ENCODE peak calls at places on chromosome 9, in eight cellular contexts. C is substantia nigra; M is upper lobe of right lung; G is K562; O is aorta; E is CD8-positive, alpha-beta memory T cell; H is A549; V is spleen. Y is an unnamed sample.

GRCh38 chr9:92151691-92152393 is 36.6 kb upstream of the SPTLC1 start:
- DNase-seq in C (peak; percentile 67), G (no peak), H (no peak), E (no peak), V (no peak), M (no peak), O (no peak), Y (peak; percentile 36)

GRCh38 chr9:70079364-70080103 is 35.9 kb downstream of the MAMDC2 start:
- DNase-seq in C (no peak), M (no peak), E (no peak), O (no peak), V (no peak), H (no peak), G (no peak), Y (no peak)

GRCh38 chr9:86921141-86921868 is 26.0 kb downstream of the GAS1 start:
- DNase-seq in C (no peak), V (no peak), G (no peak), O (no peak), M (no peak), E (no peak), H (no peak), Y (no peak)

GRCh38 chr9:35520404-35520790 is 30.5 kb downstream of the RUSC2 start:
- DNase-seq in O (no peak), V (no peak), M (no peak), G (no peak), E (no peak), H (no peak), C (no peak), Y (no peak)

GRCh38 chr9:1979815-1980367 is 35.3 kb upstream of the SMARCA2 start:
- DNase-seq in C (no peak), V (no peak), O (no peak), H (no peak), E (no peak), M (no peak), G (no peak), Y (peak; percentile 79)

GRCh38 chr9:124661184-124661755 is 109.8 kb downstream of the NR6A1 start:
- DNase-seq in M (no peak), H (no peak), O (no peak), G (no peak), V (no peak), C (peak; percentile 13), E (no peak), Y (no peak)

GRCh38 chr9:93143830-93144530 is 9.9 kb upstream of the NINJ1 start:
- DNase-seq in H (no peak), C (peak; percentile 88), G (no peak), V (peak; percentile 83), M (no peak), E (peak; percentile 81), O (peak; percentile 58), Y (no peak)

GRCh38 chr9:3246231-3246630 is 279.6 kb downstream of the RFX3 start:
- DNase-seq in H (no peak), V (no peak), O (no peak), M (no peak), E (no peak), G (no peak), C (no peak), Y (no peak)

GRCh38 chr9:38761334-38761733 is 41.4 kb upstream of the FAM240B start:
- DNase-seq in V (no peak), E (no peak), H (no peak), G (no peak), C (no peak), O (no peak), M (no peak), Y (no peak)

GRCh38 chr9:85521331-85522197 is 220.2 kb downstream of the AGTPBP1 start:
- DNase-seq in C (peak; percentile 71), V (no peak), G (no peak), M (no peak), O (no peak), E (no peak), H (no peak), Y (no peak)

GRCh38 chr9:16386579-16387077 is 483.8 kb downstream of the BNC2 start:
- DNase-seq in G (no peak), E (no peak), V (no peak), M (no peak), O (no peak), H (peak; percentile 19), C (no peak), Y (no peak)

GRCh38 chr9:71760901-71761300 is 7.4 kb downstream of the CEMIP2 start:
- DNase-seq in H (peak; percentile 49), C (no peak), V (no peak), G (no peak), O (no peak), E (no peak), M (no peak), Y (peak; percentile 38)

GRCh38 chr9:33329996-33330395 is 39.7 kb downstream of the NFX1 start:
- DNase-seq in E (no peak), G (no peak), O (no peak), C (no peak), V (no peak), H (peak; percentile 74), M (no peak), Y (no peak)

GRCh38 chr9:77851862-77852602 is 179.6 kb downstream of the GNAQ start:
- DNase-seq in M (no peak), C (no peak), E (no peak), G (no peak), V (no peak), H (no peak), O (no peak), Y (no peak)

GRCh38 chr9:77847626-77848025 is 184.0 kb downstream of the GNAQ start:
- DNase-seq in O (no peak), V (no peak), E (no peak), G (no peak), H (no peak), M (no peak), C (no peak), Y (no peak)

GRCh38 chr9:77846957-77847574 is 184.5 kb downstream of the GNAQ start:
- DNase-seq in V (no peak), O (peak; percentile 66), C (no peak), E (no peak), G (no peak), M (no peak), H (no peak), Y (no peak)

GRCh38 chr9:77848897-77849296 is 182.7 kb downstream of the GNAQ start:
- DNase-seq in G (no peak), C (peak; percentile 55), E (no peak), O (peak; percentile 79), V (no peak), M (no peak), H (peak; percentile 39), Y (peak; percentile 89)

DNA sequence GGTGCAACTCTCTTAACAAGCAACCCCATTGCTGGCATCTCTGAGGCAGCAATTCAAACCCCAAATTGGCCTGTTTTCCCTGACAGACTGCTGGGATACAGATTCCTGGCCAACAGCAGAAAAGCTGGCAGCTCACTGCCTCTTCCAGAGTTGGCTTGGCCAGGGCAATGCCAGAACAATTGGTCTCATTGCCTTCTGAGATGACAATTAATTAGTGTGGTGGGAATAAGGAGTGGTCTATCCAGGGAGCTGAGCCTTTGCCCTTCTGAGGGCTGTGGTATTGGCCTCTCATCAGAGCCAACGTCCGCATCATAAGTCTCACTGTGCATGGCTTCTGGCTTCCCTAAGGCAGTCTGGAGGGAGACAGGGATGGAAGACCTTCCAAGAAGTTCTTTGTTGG is 183.2 kb downstream of the GNAQ start:
- DNase-seq in O (no peak), C (peak; percentile 12), V (no peak), H (no peak), E (no peak), M (no peak), G (no peak), Y (no peak)
- H3K27ac ChIP-seq in O (peak overlapping the region; percentile 78), C (peak overlapping the region; percentile 52), V (peak overlapping the region; percentile 49), H (peak overlapping the region; percentile 1), E (no peak overlapping the region), M (peak overlapping the region; percentile 45), G (no peak overlapping the region), Y (no peak overlapping the region)

GRCh38 chr9:96344458-96345180 is 38.9 kb downstream of the SLC35D2 start:
- DNase-seq in C (peak; percentile 39), M (no peak), H (peak; percentile 90), O (no peak), V (no peak), G (peak; percentile 75), E (no peak), Y (peak; percentile 2)

GRCh38 chr9:96342553-96343245 is 40.7 kb upstream of the HSD17B3 start:
- DNase-seq in G (no peak), E (no peak), M (no peak), O (no peak), V (peak; percentile 49), C (no peak), H (no peak), Y (no peak)

GRCh38 chr9:96348261-96348660 is 35.2 kb downstream of the SLC35D2 start:
- DNase-seq in C (no peak), E (no peak), G (no peak), V (no peak), M (no peak), O (no peak), H (no peak), Y (no peak)

GRCh38 chr9:96340707-96341106 is 38.7 kb upstream of the HSD17B3 start:
- DNase-seq in G (no peak), V (no peak), E (no peak), H (no peak), C (no peak), O (no peak), M (no peak), Y (no peak)

GRCh38 chr9:96345551-96345950 is 38.0 kb downstream of the SLC35D2 start:
- DNase-seq in G (no peak), H (no peak), C (no peak), O (no peak), E (no peak), M (no peak), V (no peak), Y (no peak)
- H3K27ac ChIP-seq in G (no peak overlapping the region), H (peak overlapping the region; percentile 78), C (peak overlapping the region; percentile 63), O (no peak overlapping the region), E (no peak overlapping the region), M (no peak overlapping the region), V (no peak overlapping the region), Y (no peak overlapping the region)

GRCh38 chr9:95029251-95029650 is 288.3 kb downstream of the FANCC start:
- DNase-seq in H (no peak), G (no peak), E (no peak), O (no peak), C (no peak), M (no peak), V (no peak), Y (no peak)

GRCh38 chr9:95030344-95030743 is 287.2 kb downstream of the FANCC start:
- DNase-seq in O (no peak), E (no peak), M (no peak), V (no peak), C (no peak), G (no peak), H (no peak), Y (no peak)

GRCh38 chr9:95030920-95031662 is 286.4 kb downstream of the FANCC start:
- DNase-seq in O (no peak), G (no peak), E (no peak), M (no peak), H (no peak), C (no peak), V (no peak), Y (no peak)

GRCh38 chr9:95028855-95029219 is 288.7 kb downstream of the FANCC start:
- DNase-seq in M (no peak), V (no peak), O (no peak), H (no peak), G (no peak), C (no peak), E (no peak), Y (no peak)

GRCh38 chr9:95029720-95030119 is 287.8 kb downstream of the FANCC start:
- DNase-seq in V (no peak), C (no peak), G (no peak), E (no peak), O (no peak), H (no peak), M (no peak), Y (no peak)
- H3K27ac ChIP-seq in V (no peak overlapping the region), C (peak overlapping the region; percentile 15), G (no peak overlapping the region), E (no peak overlapping the region), O (no peak overlapping the region), H (peak overlapping the region; percentile 99), M (peak overlapping the region; percentile 45), Y (no peak overlapping the region)

GRCh38 chr9:137320555-137321384 is 18.7 kb upstream of the NRARP start:
- DNase-seq in O (peak; percentile 49), G (no peak), V (peak; percentile 90), E (no peak), H (no peak), M (peak; percentile 66), C (no peak), Y (no peak)
- H3K27ac ChIP-seq in O (no peak overlapping the region), G (no peak overlapping the region), V (peak overlapping the region; percentile 84), E (no peak overlapping the region), H (no peak overlapping the region), M (peak overlapping the region; percentile 55), C (no peak overlapping the region), Y (no peak overlapping the region)